ENCODE peak calls at places on chromosome 16, in six cellular contexts. F, G, D, N, Q and T are unnamed samples.

GRCh38 chr16:11389631-11390565 is 44.6 kb downstream of the RMI2 start:
- DNase-seq in F (peak), G (no peak), D (no peak), N (no peak), Q (no peak), T (no peak)

GRCh38 chr16:70770291-70770967 is 30.5 kb downstream of the VAC14 start:
- DNase-seq in F (no peak), G (no peak), D (no peak), N (no peak), Q (no peak), T (no peak)

GRCh38 chr16:1125471-1125870 is 27.4 kb upstream of the CACNA1H start:
- DNase-seq in F (peak), G (peak), D (no peak), N (no peak), Q (no peak), T (no peak)

GRCh38 chr16:57041182-57042156 is 50.9 kb upstream of the CPNE2 start:
- DNase-seq in F (no peak), G (no peak), D (no peak), N (no peak), Q (no peak), T (no peak)

GRCh38 chr16:57265850-57266530 is 18.5 kb downstream of the PLLP start:
- DNase-seq in F (peak), G (peak), D (no peak), N (no peak), Q (peak), T (no peak)

GRCh38 chr16:81774348-81774747 is 4.7 kb upstream of the PLCG2 start:
- DNase-seq in F (no peak), G (no peak), D (no peak), N (no peak), Q (no peak), T (no peak)

GRCh38 chr16:26787924-26788323 is 278.8 kb upstream of the C16orf82 start:
- DNase-seq in F (no peak), G (no peak), D (no peak), N (no peak), Q (no peak), T (no peak)

GRCh38 chr16:63188076-63188771 is 1152.0 kb upstream of the CDH8 start:
- DNase-seq in F (peak), G (no peak), D (no peak), N (no peak), Q (no peak), T (no peak)

GRCh38 chr16:50692999-50693781 is at the start of gene NOD2:
- DNase-seq in F (peak), G (peak), D (peak), N (peak), Q (no peak), T (no peak)

GRCh38 chr16:15907863-15908478 is 19.6 kb upstream of the CEP20 start:
- DNase-seq in F (peak), G (peak), D (peak), N (peak), Q (peak), T (no peak)

GRCh38 chr16:31435341-31436220 is 7.0 kb downstream of the ZNF843 start:
- DNase-seq in F (no peak), G (no peak), D (peak), N (no peak), Q (no peak), T (no peak)

GRCh38 chr16:25838724-25839186 is 147.0 kb downstream of the HS3ST4 start:
- DNase-seq in F (peak), G (peak), D (peak), N (peak), Q (peak), T (no peak)

GRCh38 chr16:74601131-74601871 is 5.6 kb downstream of the GLG1 start:
- DNase-seq in F (no peak), G (no peak), D (no peak), N (no peak), Q (peak), T (no peak)

GRCh38 chr16:23827245-23827543 is 8.6 kb upstream of the PRKCB start:
- DNase-seq in F (no peak), G (no peak), D (no peak), N (no peak), Q (no peak), T (no peak)
- H3K27ac ChIP-seq in F (no peak), G (no peak), D (no peak), N (no peak), Q (no peak), T (no peak)

DNA sequence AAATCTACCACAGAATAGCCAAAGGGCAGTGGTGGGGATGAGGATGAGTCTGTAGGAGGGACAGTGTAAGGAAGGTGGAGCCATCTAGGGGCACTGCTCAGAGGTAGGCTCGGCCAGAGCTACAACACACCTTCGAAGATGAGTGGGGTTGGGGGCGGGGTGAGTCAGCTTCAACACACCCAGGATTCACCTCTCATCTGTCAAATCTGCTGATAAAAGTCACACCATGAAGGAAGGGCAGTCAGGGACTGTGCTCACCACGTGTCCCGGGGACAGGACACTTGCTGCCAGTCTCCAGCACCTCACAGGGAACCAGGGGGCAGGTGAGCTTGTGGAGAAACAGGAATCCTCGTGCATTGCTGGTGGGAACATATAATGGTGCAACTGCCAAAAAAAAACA is 133.3 kb downstream of the ANKRD11 start:
- DNase-seq in F (no peak), G (no peak), D (peak), N (no peak), Q (peak), T (no peak)
- H3K4me2 ChIP-seq in F (no peak), G (no peak), D (no peak), N (no peak), Q (no peak), T (no peak)

GRCh38 chr16:83470406-83470805 is 337.4 kb upstream of the HSBP1 start:
- DNase-seq in F (no peak), G (no peak), D (peak), N (no peak), Q (no peak), T (no peak)

GRCh38 chr16:83473109-83473508 is 334.7 kb upstream of the HSBP1 start:
- DNase-seq in F (peak), G (no peak), D (peak), N (no peak), Q (no peak), T (no peak)

GRCh38 chr16:83473926-83474660 is 333.7 kb upstream of the HSBP1 start:
- DNase-seq in F (no peak), G (no peak), D (no peak), N (no peak), Q (no peak), T (no peak)

DNA sequence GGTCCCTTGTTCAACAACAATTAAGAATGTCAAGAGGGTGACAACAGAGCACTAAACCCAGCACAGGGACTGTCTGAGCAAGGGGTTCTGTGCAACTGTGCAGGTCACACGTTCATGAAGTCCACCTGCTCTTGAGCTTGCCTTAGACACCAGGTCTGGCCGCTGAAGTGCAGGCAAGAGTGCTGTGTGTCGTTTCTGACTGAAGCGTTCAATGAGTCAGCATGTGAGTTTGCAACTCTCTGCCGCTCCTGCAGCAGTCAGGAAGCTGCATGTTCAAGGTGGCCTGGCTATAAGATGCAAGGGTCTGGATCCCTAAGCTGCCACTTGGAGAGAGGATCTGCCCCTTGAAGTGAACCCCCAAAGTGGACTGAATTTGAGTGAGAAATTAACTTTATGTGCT is 332.7 kb upstream of the HSBP1 start:
- DNase-seq in F (no peak), G (no peak), D (no peak), N (no peak), Q (no peak), T (no peak)
- H2AFZ ChIP-seq in F (no peak), G (no peak), D (no peak), N (no peak), Q (no peak), T (no peak)

GRCh38 chr16:88732172-88732960 is 26.1 kb downstream of the CTU2 start:
- DNase-seq in F (no peak), G (no peak), D (no peak), N (no peak), Q (no peak), T (no peak)

GRCh38 chr16:88732961-88733294 is 26.6 kb downstream of the CTU2 start:
- DNase-seq in F (no peak), G (no peak), D (no peak), N (no peak), Q (no peak), T (no peak)

GRCh38 chr16:88731699-88732098 is 25.4 kb downstream of the CTU2 start:
- DNase-seq in F (peak), G (no peak), D (no peak), N (no peak), Q (no peak), T (no peak)

GRCh38 chr16:88733630-88734360 is 27.5 kb downstream of the CTU2 start:
- DNase-seq in F (no peak), G (no peak), D (no peak), N (no peak), Q (no peak), T (no peak)

GRCh38 chr16:88730632-88731607 is 24.6 kb downstream of the CTU2 start:
- DNase-seq in F (no peak), G (no peak), D (no peak), N (no peak), Q (no peak), T (no peak)
- H3K27ac ChIP-seq in F (no peak), G (no peak), D (no peak), N (no peak), Q (no peak), T (no peak)

GRCh38 chr16:84885024-84885910 is 65.5 kb downstream of the CRISPLD2 start:
- DNase-seq in F (no peak), G (peak), D (peak), N (peak), Q (peak), T (no peak)
- H3K4me2 ChIP-seq in F (no peak), G (peak), D (no peak), N (no peak), Q (peak), T (peak)

GRCh38 chr16:2467301-2468141 is 3.6 kb upstream of the NTN3 start:
- DNase-seq in F (peak), G (peak), D (peak), N (no peak), Q (peak), T (no peak)

GRCh38 chr16:2468142-2468724 is 2.9 kb upstream of the NTN3 start:
- DNase-seq in F (peak), G (peak), D (no peak), N (no peak), Q (peak), T (no peak)

GRCh38 chr16:2468725-2469398 is 2.2 kb upstream of the NTN3 start:
- DNase-seq in F (no peak), G (peak), D (no peak), N (no peak), Q (no peak), T (no peak)

GRCh38 chr16:2465653-2466415 is 5.3 kb upstream of the NTN3 start:
- DNase-seq in F (no peak), G (peak), D (peak), N (no peak), Q (no peak), T (no peak)

DNA sequence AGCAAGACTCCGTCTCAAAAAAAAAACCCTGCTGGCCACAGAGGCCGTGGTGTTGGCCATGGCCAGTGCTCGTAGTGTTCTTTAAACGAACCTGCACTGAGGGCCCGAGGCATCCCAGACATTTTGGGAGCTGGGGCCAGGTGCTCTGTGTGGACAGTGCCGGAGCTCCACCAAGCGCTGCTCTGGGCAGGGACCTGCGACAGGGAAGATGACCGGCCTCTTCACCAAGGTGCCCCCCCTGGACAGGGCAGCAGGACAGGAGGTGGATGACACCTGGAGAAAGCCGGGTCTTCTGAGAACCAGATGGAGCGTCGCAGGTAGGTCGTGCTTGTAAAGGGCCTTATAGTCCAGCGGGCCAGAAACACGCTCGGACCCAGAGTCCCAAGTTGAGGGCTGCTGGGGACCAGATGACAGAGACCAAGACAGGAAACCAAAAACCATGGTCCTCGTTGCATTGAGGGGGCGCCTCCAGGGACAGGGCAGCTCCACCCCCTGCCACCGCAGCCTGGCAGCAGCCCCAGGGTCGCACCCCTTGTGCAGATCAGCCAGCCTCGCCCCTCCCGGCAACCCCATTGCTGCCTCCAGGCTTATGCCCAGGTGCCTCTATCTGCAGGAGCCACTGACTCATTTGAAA is 4.3 kb upstream of the NTN3 start:
- DNase-seq in F (no peak), G (no peak), D (no peak), N (no peak), Q (no peak), T (no peak)
- H2AFZ ChIP-seq in F (no peak), G (no peak), D (no peak), N (no peak), Q (no peak), T (no peak)

DNA sequence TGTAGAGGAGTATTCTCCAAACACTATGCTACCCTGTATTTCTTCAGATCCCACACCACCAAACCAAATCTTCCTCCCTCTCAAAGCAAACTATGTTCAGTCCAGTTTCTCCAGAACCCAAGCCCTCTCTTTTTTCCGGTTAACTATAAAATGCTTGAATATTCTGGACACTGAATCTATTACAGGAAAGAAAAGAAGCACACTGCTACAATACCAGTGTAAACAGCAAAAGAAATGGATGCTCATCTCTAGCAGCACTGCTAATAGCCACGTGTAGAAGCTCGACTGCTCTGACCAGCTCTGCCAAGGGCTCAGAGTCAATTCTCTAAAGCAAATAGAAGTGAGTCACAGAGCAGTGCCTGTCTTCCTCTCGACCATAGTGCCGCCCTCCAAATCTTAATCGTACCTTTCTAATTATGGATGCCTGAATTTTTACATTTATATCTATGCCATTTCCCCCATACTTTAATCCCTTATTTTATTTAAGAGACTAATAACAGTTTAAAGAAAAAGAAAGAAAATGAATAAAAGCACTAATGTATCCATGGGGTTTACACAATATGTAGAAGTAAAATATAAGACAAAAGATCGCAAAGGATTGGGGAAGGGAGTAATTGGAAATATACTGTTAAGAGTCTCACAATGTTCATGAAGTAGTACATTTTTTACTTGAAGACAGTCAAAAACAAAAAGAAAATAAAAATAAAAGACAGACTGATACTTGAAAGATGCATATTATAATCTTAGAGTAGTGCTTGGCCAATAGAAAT is 154.5 kb downstream of the PARN start:
- DNase-seq in F (peak), G (no peak), D (no peak), N (no peak), Q (no peak), T (no peak)
- H3K27ac ChIP-seq in F (no peak), G (no peak), D (no peak), N (no peak), Q (no peak), T (no peak)

GRCh38 chr16:47140686-47141085 is 3.1 kb downstream of the NETO2 start:
- DNase-seq in F (no peak), G (no peak), D (no peak), N (no peak), Q (no peak), T (no peak)

GRCh38 chr16:47141773-47142468 is 1.8 kb downstream of the NETO2 start:
- DNase-seq in F (peak), G (peak), D (peak), N (peak), Q (peak), T (peak)

GRCh38 chr16:47136101-47136820 is 7.5 kb downstream of the NETO2 start:
- DNase-seq in F (no peak), G (no peak), D (no peak), N (no peak), Q (peak), T (peak)

GRCh38 chr16:47142469-47143328 is 1.0 kb downstream of the NETO2 start:
- DNase-seq in F (peak), G (peak), D (peak), N (peak), Q (peak), T (no peak)

DNA sequence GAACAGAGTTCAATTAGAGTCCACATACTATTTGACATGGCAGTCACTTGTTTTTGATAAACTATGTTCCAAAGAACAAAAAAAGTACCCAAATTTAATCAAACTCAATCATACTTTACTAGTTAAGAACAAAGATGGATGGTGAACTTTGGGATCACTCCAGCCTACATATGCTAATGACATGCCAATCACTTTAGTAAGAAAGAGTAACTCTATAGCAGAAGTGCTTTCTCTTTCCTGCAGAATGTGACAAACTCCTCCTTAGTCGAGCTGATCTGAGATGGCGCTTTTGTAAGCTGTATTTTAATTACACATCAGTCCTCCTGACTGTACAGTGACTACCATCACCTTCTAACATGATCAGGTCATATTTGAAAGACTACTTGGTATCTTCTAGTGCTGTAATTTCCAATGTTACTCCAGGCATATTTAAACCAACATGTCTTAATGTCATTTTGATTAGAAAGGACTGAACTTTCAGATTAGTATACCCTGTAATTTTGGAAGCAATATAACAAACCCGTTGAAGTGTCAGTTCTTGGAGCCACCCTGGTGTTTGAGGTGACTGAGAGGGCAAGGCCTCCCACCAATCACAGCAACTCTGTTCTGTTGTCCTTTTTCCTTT is 4.1 kb downstream of the NETO2 start:
- DNase-seq in F (no peak), G (no peak), D (no peak), N (no peak), Q (peak), T (no peak)
- H3K4me2 ChIP-seq in F (no peak), G (no peak), D (no peak), N (no peak), Q (peak), T (peak)

GRCh38 chr16:29757950-29758466 is 12.2 kb upstream of the C16orf54 start:
- DNase-seq in F (peak), G (no peak), D (no peak), N (no peak), Q (no peak), T (no peak)
- H2AFZ ChIP-seq in F (peak), G (peak), D (no peak), N (peak), Q (no peak), T (no peak)